ENCODE peak calls at places on chromosomes 1 and 21, in seven cellular contexts. N is PC-3, V is PC-9, I is fibroblast of lung, T is A549, J is IMR-90, Z is DND-41. X is an unnamed sample.

GRCh38 chr21:29208666-29209059 is 78.2 kb downstream of the MAP3K7CL start:
- DNase-seq in N (peak), V (peak), I (peak), T (no peak), J (peak), Z (no peak), X (no peak)

GRCh38 chr1:179995576-179995975 is 41.0 kb downstream of the CEP350 start:
- DNase-seq in N (no peak), V (no peak), I (peak), T (no peak), J (no peak), Z (no peak), X (no peak)

GRCh38 chr1:201098992-201099391 is 13.2 kb downstream of the CACNA1S start:
- DNase-seq in N (no peak), V (no peak), I (no peak), T (no peak), J (no peak), Z (no peak), X (no peak)

GRCh38 chr1:166489670-166490436 is 323.1 kb upstream of the FAM78B start:
- DNase-seq in N (peak), V (peak), I (no peak), T (no peak), J (no peak), Z (peak), X (no peak)

GRCh38 chr1:226046240-226046639 is 16.3 kb upstream of the H3-3A start:
- DNase-seq in N (peak), V (no peak), I (peak), T (no peak), J (peak), Z (no peak), X (no peak)

GRCh38 chr1:192984058-192984457 is 75.1 kb downstream of the UCHL5 start:
- DNase-seq in N (no peak), V (no peak), I (no peak), T (no peak), J (no peak), Z (no peak), X (no peak)

GRCh38 chr1:184838374-184838995 is 83.8 kb upstream of the EDEM3 start:
- DNase-seq in N (peak), V (peak), I (peak), T (peak), J (peak), Z (no peak), X (no peak)

GRCh38 chr21:42360317-42360716 is 6.0 kb downstream of the TFF1 start:
- DNase-seq in N (peak), V (no peak), I (no peak), T (no peak), J (no peak), Z (peak), X (peak)

GRCh38 chr1:207752456-207753132 is 740 bp downstream of the CD46 start:
- DNase-seq in N (peak), V (peak), I (peak), T (no peak), J (peak), Z (peak), X (peak)

GRCh38 chr1:209820986-209821385 is 6.8 kb upstream of the UTP25 start:
- DNase-seq in N (no peak), V (no peak), I (no peak), T (no peak), J (no peak), Z (no peak), X (no peak)

GRCh38 chr1:34362949-34363348 is 186.2 kb downstream of the C1orf94 start:
- DNase-seq in N (no peak), V (no peak), I (no peak), T (no peak), J (no peak), Z (no peak), X (no peak)

GRCh38 chr1:42689912-42690311 is 7.7 kb downstream of the YBX1 start:
- DNase-seq in N (no peak), V (no peak), I (no peak), T (no peak), J (no peak), Z (no peak), X (no peak)

GRCh38 chr1:85611390-85611789 is 30.8 kb downstream of the CCN1 start:
- DNase-seq in N (peak), V (no peak), I (peak), T (no peak), J (peak), Z (no peak), X (no peak)

GRCh38 chr1:80462006-80462405 is 1338.7 kb upstream of the ADGRL2 start:
- DNase-seq in N (no peak), V (no peak), I (no peak), T (no peak), J (no peak), Z (no peak), X (no peak)

GRCh38 chr1:24110642-24111263 is 1.2 kb downstream of the MYOM3 start:
- DNase-seq in N (no peak), V (no peak), I (no peak), T (no peak), J (no peak), Z (no peak), X (no peak)

GRCh38 chr1:217953330-217953729 is 322.2 kb downstream of the SPATA17 start:
- DNase-seq in N (peak), V (no peak), I (no peak), T (no peak), J (no peak), Z (no peak), X (no peak)

GRCh38 chr1:111864862-111865261 is 109.2 kb downstream of the DDX20 start:
- DNase-seq in N (no peak), V (no peak), I (no peak), T (no peak), J (no peak), Z (peak), X (peak)

GRCh38 chr1:55833452-55834160 is 618.4 kb upstream of the USP24 start:
- DNase-seq in N (no peak), V (no peak), I (peak), T (no peak), J (peak), Z (no peak), X (no peak)

GRCh38 chr1:74629283-74629682 is 44.3 kb downstream of the ERICH3 start:
- DNase-seq in N (no peak), V (no peak), I (no peak), T (no peak), J (no peak), Z (no peak), X (peak)

GRCh38 chr1:31421404-31422040 is 8.5 kb downstream of the SERINC2 start:
- DNase-seq in N (peak), V (no peak), I (peak), T (no peak), J (peak), Z (peak), X (peak)

GRCh38 chr21:46125846-46126301 is 28.0 kb downstream of the COL6A2 start:
- DNase-seq in N (no peak), V (no peak), I (no peak), T (no peak), J (no peak), Z (no peak), X (no peak)

GRCh38 chr1:193519922-193520321 is 333.5 kb upstream of the B3GALT2 start:
- DNase-seq in N (no peak), V (no peak), I (no peak), T (no peak), J (no peak), Z (no peak), X (peak)

GRCh38 chr1:22326931-22327330 is 124.7 kb upstream of the ZBTB40 start:
- DNase-seq in N (no peak), V (no peak), I (no peak), T (no peak), J (no peak), Z (no peak), X (no peak)

GRCh38 chr1:10784998-10785854 is 11.2 kb downstream of the CASZ1 start:
- DNase-seq in N (no peak), V (no peak), I (no peak), T (no peak), J (no peak), Z (no peak), X (no peak)

GRCh38 chr1:15696956-15697521 is 12.9 kb downstream of the PLEKHM2 start:
- DNase-seq in N (no peak), V (no peak), I (no peak), T (no peak), J (no peak), Z (no peak), X (no peak)

GRCh38 chr1:209653915-209654351 is 1.7 kb upstream of the LAMB3 start:
- DNase-seq in N (no peak), V (no peak), I (no peak), T (no peak), J (no peak), Z (no peak), X (no peak)

GRCh38 chr1:225449774-225450173 is 21.9 kb upstream of the LBR start:
- DNase-seq in N (no peak), V (no peak), I (no peak), T (no peak), J (no peak), Z (no peak), X (no peak)

GRCh38 chr1:209633335-209633997 is 18.8 kb downstream of the LAMB3 start:
- DNase-seq in N (peak), V (no peak), I (peak), T (no peak), J (peak), Z (no peak), X (no peak)

GRCh38 chr1:14704846-14705245 is 106.4 kb downstream of the KAZN start:
- DNase-seq in N (peak), V (no peak), I (peak), T (no peak), J (no peak), Z (no peak), X (no peak)

GRCh38 chr1:152024228-152024627 is 12.6 kb downstream of the S100A11 start:
- DNase-seq in N (peak), V (peak), I (no peak), T (no peak), J (no peak), Z (no peak), X (no peak)

DNA sequence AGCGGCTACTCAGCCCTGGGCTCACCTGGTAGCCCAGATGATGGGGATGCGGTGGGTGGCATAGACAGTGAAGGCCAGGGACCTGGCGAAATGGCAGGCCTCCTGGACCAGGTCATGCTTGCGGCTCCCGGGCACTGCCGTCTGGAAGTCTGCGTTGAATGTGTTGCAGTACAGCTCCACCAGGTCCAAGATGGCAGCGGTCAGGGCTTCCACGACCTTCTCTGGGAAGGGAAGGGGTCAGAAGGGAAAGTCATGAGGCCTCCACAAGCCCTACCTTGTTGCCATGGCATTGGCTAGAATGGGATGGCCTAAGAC is 38.8 kb downstream of the PIK3C2B start:
- DNase-seq in N (no peak), V (no peak), I (no peak), T (no peak), J (no peak), Z (no peak), X (no peak)
- H3K4me2 ChIP-seq in N (no peak), V (no peak), I (no peak), T (no peak), J (no peak), Z (no peak), X (peak)

GRCh38 chr1:243261389-243261788 is 5.5 kb downstream of the SDCCAG8 start:
- DNase-seq in N (no peak), V (no peak), I (peak), T (no peak), J (peak), Z (no peak), X (no peak)
- H3K4me2 ChIP-seq in N (no peak), V (no peak), I (no peak), T (no peak), J (no peak), Z (no peak), X (no peak)

GRCh38 chr1:18955442-18956188 is 861 bp downstream of the IFFO2 start:
- DNase-seq in N (peak), V (no peak), I (no peak), T (no peak), J (no peak), Z (peak), X (peak)

GRCh38 chr1:18954270-18955071 is 2.0 kb downstream of the IFFO2 start:
- DNase-seq in N (peak), V (no peak), I (peak), T (no peak), J (no peak), Z (no peak), X (no peak)

GRCh38 chr1:18956189-18957135 is at the start of gene IFFO2:
- DNase-seq in N (peak), V (peak), I (peak), T (peak), J (peak), Z (peak), X (peak)

GRCh38 chr1:18953656-18954259 is 2.7 kb downstream of the IFFO2 start:
- DNase-seq in N (no peak), V (no peak), I (no peak), T (no peak), J (no peak), Z (no peak), X (no peak)

GRCh38 chr1:18955116-18955441 is 1.4 kb downstream of the IFFO2 start:
- DNase-seq in N (no peak), V (peak), I (no peak), T (no peak), J (no peak), Z (no peak), X (no peak)
- H3K4me2 ChIP-seq in N (peak), V (peak), I (peak), T (peak), J (peak), Z (peak), X (peak)

GRCh38 chr21:26449161-26449560 is 123.9 kb downstream of the CYYR1 start:
- DNase-seq in N (no peak), V (no peak), I (peak), T (no peak), J (peak), Z (no peak), X (no peak)
- H3K4me2 ChIP-seq in N (no peak), V (no peak), I (peak), T (no peak), J (no peak), Z (no peak), X (no peak)

GRCh38 chr1:175209493-175209921 is 16.9 kb upstream of the KIAA0040 start:
- DNase-seq in N (no peak), V (no peak), I (no peak), T (no peak), J (no peak), Z (peak), X (no peak)

GRCh38 chr1:175207971-175208370 is 15.4 kb upstream of the KIAA0040 start:
- DNase-seq in N (no peak), V (no peak), I (no peak), T (no peak), J (no peak), Z (no peak), X (no peak)

GRCh38 chr1:175204285-175204684 is 11.7 kb upstream of the KIAA0040 start:
- DNase-seq in N (no peak), V (no peak), I (no peak), T (no peak), J (no peak), Z (no peak), X (no peak)

GRCh38 chr1:175208773-175209492 is 16.4 kb upstream of the KIAA0040 start:
- DNase-seq in N (no peak), V (no peak), I (no peak), T (no peak), J (no peak), Z (peak), X (no peak)

GRCh38 chr1:175206687-175207086 is 14.1 kb upstream of the KIAA0040 start:
- DNase-seq in N (peak), V (peak), I (no peak), T (no peak), J (no peak), Z (no peak), X (no peak)
- H3K4me2 ChIP-seq in N (no peak), V (no peak), I (no peak), T (no peak), J (no peak), Z (no peak), X (no peak)

X was measured in GM23338.